ENCODE peak calls at places on chromosome 21, in six cellular contexts. J, C, O, K, Z and Y are unnamed samples.

GRCh38 chr21:45293214-45293725 is 5.6 kb upstream of the POFUT2 start:
- DNase-seq in J (peak), C (no peak), O (no peak), K (no peak), Z (no peak), Y (peak)

GRCh38 chr21:34243562-34243961 is 120.2 kb upstream of the KCNE2 start:
- DNase-seq in J (peak), C (peak), O (no peak), K (peak), Z (no peak), Y (no peak)

GRCh38 chr21:28867401-28867800 is 125.3 kb downstream of the LTN1 start:
- DNase-seq in J (no peak), C (no peak), O (no peak), K (no peak), Z (no peak), Y (no peak)

GRCh38 chr21:26632691-26633090 is 59.6 kb upstream of the CYYR1 start:
- DNase-seq in J (no peak), C (no peak), O (no peak), K (no peak), Z (no peak), Y (no peak)

GRCh38 chr21:45460611-45461368 is 55.8 kb downstream of the COL18A1 start:
- DNase-seq in J (no peak), C (peak), O (no peak), K (no peak), Z (no peak), Y (no peak)

GRCh38 chr21:32048353-32048752 is 175.5 kb downstream of the HUNK start:
- DNase-seq in J (no peak), C (no peak), O (no peak), K (no peak), Z (no peak), Y (no peak)

GRCh38 chr21:32735524-32735923 is 7.7 kb upstream of the SYNJ1 start:
- DNase-seq in J (no peak), C (no peak), O (no peak), K (no peak), Z (no peak), Y (no peak)

GRCh38 chr21:29175408-29176147 is 45.1 kb downstream of the MAP3K7CL start:
- DNase-seq in J (no peak), C (no peak), O (no peak), K (no peak), Z (no peak), Y (peak)

GRCh38 chr21:32256873-32257620 is 21.8 kb downstream of the MIS18A start:
- DNase-seq in J (peak), C (peak), O (peak), K (no peak), Z (no peak), Y (peak)

GRCh38 chr21:33578959-33579542 is 9.4 kb downstream of the DONSON start:
- DNase-seq in J (no peak), C (no peak), O (no peak), K (no peak), Z (no peak), Y (no peak)

GRCh38 chr21:46366091-46366490 is 42.1 kb downstream of the PCNT start:
- DNase-seq in J (no peak), C (no peak), O (no peak), K (no peak), Z (no peak), Y (no peak)

GRCh38 chr21:29238967-29239289 is 59.8 kb upstream of the BACH1 start:
- DNase-seq in J (no peak), C (no peak), O (no peak), K (no peak), Z (no peak), Y (no peak)

GRCh38 chr21:42530167-42530518 is 16.5 kb downstream of the SLC37A1 start:
- DNase-seq in J (no peak), C (no peak), O (no peak), K (no peak), Z (no peak), Y (no peak)

GRCh38 chr21:28793043-28793442 is 199.6 kb downstream of the LTN1 start:
- DNase-seq in J (no peak), C (no peak), O (no peak), K (peak), Z (no peak), Y (peak)

GRCh38 chr21:17463441-17463840 is 49.4 kb upstream of the CXADR start:
- DNase-seq in J (no peak), C (no peak), O (no peak), K (peak), Z (no peak), Y (peak)

GRCh38 chr21:28633803-28634572 is 358.7 kb downstream of the LTN1 start:
- DNase-seq in J (no peak), C (no peak), O (peak), K (no peak), Z (no peak), Y (no peak)

GRCh38 chr21:45992311-45993209 is 11.0 kb downstream of the COL6A1 start:
- DNase-seq in J (peak), C (no peak), O (peak), K (no peak), Z (no peak), Y (no peak)